ENCODE peak calls at places on chromosomes 3 and 15, in ten cellular contexts. One of them, this sample, is unnamed.
A peak's percentile ranks its signal among the peaks of the same experiment; 100 is the strongest.

GRCh38 chr3:170585937-170586310 is at the start of gene SLC7A14:
- DNase-seq in colonic mucosa: no peak
- DNase-seq in HCT116: no peak
- DNase-seq in endodermal cell: peak; percentile 87
- DNase-seq in astrocyte: no peak
- DNase-seq in PC-3: no peak
- DNase-seq in IMR-90: peak; percentile 21
- DNase-seq in keratinocyte: no peak
- DNase-seq in fibroblast of lung: no peak
- DNase-seq in neural progenitor cell: peak; percentile 65
- DNase-seq in this sample: no peak

GRCh38 chr3:128084675-128085021 is 32.4 kb downstream of the SEC61A1 start:
- DNase-seq in keratinocyte: no peak
- DNase-seq in PC-3: no peak
- DNase-seq in colonic mucosa: no peak
- DNase-seq in HCT116: no peak
- DNase-seq in IMR-90: no peak
- DNase-seq in neural progenitor cell: no peak
- DNase-seq in fibroblast of lung: no peak
- DNase-seq in astrocyte: no peak
- DNase-seq in endodermal cell: no peak
- DNase-seq in this sample: no peak

GRCh38 chr3:130835483-130835882 is 58.4 kb upstream of the ATP2C1 start:
- DNase-seq in keratinocyte: no peak
- DNase-seq in PC-3: peak; percentile 3
- DNase-seq in neural progenitor cell: no peak
- DNase-seq in fibroblast of lung: peak; percentile 5
- DNase-seq in IMR-90: no peak
- DNase-seq in endodermal cell: no peak
- DNase-seq in astrocyte: no peak
- DNase-seq in HCT116: no peak
- DNase-seq in colonic mucosa: no peak
- DNase-seq in this sample: no peak

GRCh38 chr3:189123595-189124387 is 48.0 kb upstream of the TPRG1 start:
- DNase-seq in colonic mucosa: no peak
- DNase-seq in astrocyte: peak; percentile 12
- DNase-seq in neural progenitor cell: no peak
- DNase-seq in PC-3: no peak
- DNase-seq in keratinocyte: no peak
- DNase-seq in HCT116: no peak
- DNase-seq in IMR-90: no peak
- DNase-seq in endodermal cell: no peak
- DNase-seq in fibroblast of lung: peak; percentile 12
- DNase-seq in this sample: no peak

GRCh38 chr3:45131201-45131600 is 15.0 kb downstream of the CDCP1 start:
- DNase-seq in astrocyte: no peak
- DNase-seq in fibroblast of lung: peak; percentile 51
- DNase-seq in IMR-90: peak; percentile 45
- DNase-seq in neural progenitor cell: no peak
- DNase-seq in colonic mucosa: no peak
- DNase-seq in PC-3: no peak
- DNase-seq in endodermal cell: no peak
- DNase-seq in HCT116: no peak
- DNase-seq in keratinocyte: no peak
- DNase-seq in this sample: no peak

GRCh38 chr3:43995078-43995928 is 246.4 kb upstream of the TOPAZ1 start:
- DNase-seq in astrocyte: no peak
- DNase-seq in colonic mucosa: no peak
- DNase-seq in neural progenitor cell: peak; percentile 77
- DNase-seq in IMR-90: no peak
- DNase-seq in HCT116: no peak
- DNase-seq in endodermal cell: peak; percentile 76
- DNase-seq in PC-3: peak; percentile 50
- DNase-seq in keratinocyte: no peak
- DNase-seq in fibroblast of lung: peak; percentile 20
- DNase-seq in this sample: no peak

GRCh38 chr3:46127503-46127902 is 80.6 kb downstream of the CCR1 start:
- DNase-seq in astrocyte: peak; percentile 91
- DNase-seq in IMR-90: peak; percentile 87
- DNase-seq in HCT116: peak; percentile 18
- DNase-seq in colonic mucosa: no peak
- DNase-seq in neural progenitor cell: no peak
- DNase-seq in keratinocyte: no peak
- DNase-seq in endodermal cell: no peak
- DNase-seq in PC-3: peak; percentile 93
- DNase-seq in fibroblast of lung: peak; percentile 93
- DNase-seq in this sample: no peak

GRCh38 chr3:141260131-141260927 is 28.7 kb downstream of the PXYLP1 start:
- DNase-seq in fibroblast of lung: no peak
- DNase-seq in keratinocyte: no peak
- DNase-seq in HCT116: no peak
- DNase-seq in astrocyte: no peak
- DNase-seq in PC-3: no peak
- DNase-seq in colonic mucosa: no peak
- DNase-seq in neural progenitor cell: peak; percentile 39
- DNase-seq in IMR-90: no peak
- DNase-seq in endodermal cell: peak; percentile 33
- DNase-seq in this sample: no peak

GRCh38 chr3:144670560-144670959 is 698.9 kb downstream of the DIPK2A start:
- DNase-seq in keratinocyte: no peak
- DNase-seq in endodermal cell: no peak
- DNase-seq in fibroblast of lung: no peak
- DNase-seq in IMR-90: no peak
- DNase-seq in colonic mucosa: no peak
- DNase-seq in neural progenitor cell: no peak
- DNase-seq in astrocyte: no peak
- DNase-seq in HCT116: no peak
- DNase-seq in PC-3: no peak
- DNase-seq in this sample: no peak

GRCh38 chr15:81940467-81941451 is 105.1 kb downstream of the MEX3B start:
- DNase-seq in PC-3: peak; percentile 4
- DNase-seq in colonic mucosa: no peak
- DNase-seq in astrocyte: peak; percentile 73
- DNase-seq in endodermal cell: no peak
- DNase-seq in IMR-90: peak; percentile 92
- DNase-seq in keratinocyte: no peak
- DNase-seq in fibroblast of lung: peak; percentile 74
- DNase-seq in HCT116: no peak
- DNase-seq in neural progenitor cell: no peak
- DNase-seq in this sample: no peak

GRCh38 chr15:50116477-50116876 is 2.6 kb downstream of the ATP8B4 start:
- DNase-seq in astrocyte: no peak
- DNase-seq in HCT116: peak; percentile 34
- DNase-seq in PC-3: peak; percentile 56
- DNase-seq in colonic mucosa: peak; percentile 31
- DNase-seq in neural progenitor cell: peak; percentile 65
- DNase-seq in endodermal cell: peak; percentile 82
- DNase-seq in keratinocyte: no peak
- DNase-seq in fibroblast of lung: no peak
- DNase-seq in IMR-90: peak; percentile 19
- DNase-seq in this sample: no peak

GRCh38 chr3:181534881-181535280 is 176.8 kb upstream of the SOX2 start:
- DNase-seq in neural progenitor cell: peak; percentile 15
- DNase-seq in astrocyte: peak; percentile 25
- DNase-seq in colonic mucosa: no peak
- DNase-seq in IMR-90: no peak
- DNase-seq in keratinocyte: no peak
- DNase-seq in fibroblast of lung: peak; percentile 40
- DNase-seq in endodermal cell: no peak
- DNase-seq in HCT116: no peak
- DNase-seq in PC-3: no peak
- DNase-seq in this sample: no peak

GRCh38 chr3:44198265-44198956 is 43.3 kb upstream of the TOPAZ1 start:
- DNase-seq in astrocyte: peak; percentile 44
- DNase-seq in IMR-90: peak; percentile 67
- DNase-seq in keratinocyte: no peak
- DNase-seq in PC-3: peak; percentile 91
- DNase-seq in HCT116: peak; percentile 56
- DNase-seq in colonic mucosa: peak; percentile 73
- DNase-seq in neural progenitor cell: peak; percentile 92
- DNase-seq in endodermal cell: peak; percentile 93
- DNase-seq in fibroblast of lung: peak; percentile 58
- DNase-seq in this sample: no peak

GRCh38 chr3:4398906-4399305 is 68.2 kb downstream of the SUMF1 start:
- DNase-seq in fibroblast of lung: no peak
- DNase-seq in colonic mucosa: no peak
- DNase-seq in endodermal cell: no peak
- DNase-seq in IMR-90: no peak
- DNase-seq in neural progenitor cell: no peak
- DNase-seq in keratinocyte: no peak
- DNase-seq in HCT116: no peak
- DNase-seq in PC-3: no peak
- DNase-seq in astrocyte: no peak
- DNase-seq in this sample: no peak

GRCh38 chr15:36053746-36054145 is 507.8 kb upstream of the DPH6 start:
- DNase-seq in IMR-90: peak; percentile 37
- DNase-seq in colonic mucosa: no peak
- DNase-seq in fibroblast of lung: no peak
- DNase-seq in endodermal cell: no peak
- DNase-seq in PC-3: peak; percentile 14
- DNase-seq in astrocyte: no peak
- DNase-seq in neural progenitor cell: no peak
- DNase-seq in HCT116: no peak
- DNase-seq in keratinocyte: no peak
- DNase-seq in this sample: no peak
- H3K4me3 ChIP-seq in IMR-90: no peak overlapping the region
- H3K4me3 ChIP-seq in colonic mucosa: no peak overlapping the region
- H3K4me3 ChIP-seq in fibroblast of lung: no peak overlapping the region
- H3K4me3 ChIP-seq in endodermal cell: no peak overlapping the region
- H3K4me3 ChIP-seq in PC-3: no peak overlapping the region
- H3K4me3 ChIP-seq in astrocyte: no peak overlapping the region
- H3K4me3 ChIP-seq in neural progenitor cell: no peak overlapping the region
- H3K4me3 ChIP-seq in HCT116: no peak overlapping the region
- H3K4me3 ChIP-seq in keratinocyte: no peak overlapping the region
- H3K4me3 ChIP-seq in this sample: no peak overlapping the region

DNA sequence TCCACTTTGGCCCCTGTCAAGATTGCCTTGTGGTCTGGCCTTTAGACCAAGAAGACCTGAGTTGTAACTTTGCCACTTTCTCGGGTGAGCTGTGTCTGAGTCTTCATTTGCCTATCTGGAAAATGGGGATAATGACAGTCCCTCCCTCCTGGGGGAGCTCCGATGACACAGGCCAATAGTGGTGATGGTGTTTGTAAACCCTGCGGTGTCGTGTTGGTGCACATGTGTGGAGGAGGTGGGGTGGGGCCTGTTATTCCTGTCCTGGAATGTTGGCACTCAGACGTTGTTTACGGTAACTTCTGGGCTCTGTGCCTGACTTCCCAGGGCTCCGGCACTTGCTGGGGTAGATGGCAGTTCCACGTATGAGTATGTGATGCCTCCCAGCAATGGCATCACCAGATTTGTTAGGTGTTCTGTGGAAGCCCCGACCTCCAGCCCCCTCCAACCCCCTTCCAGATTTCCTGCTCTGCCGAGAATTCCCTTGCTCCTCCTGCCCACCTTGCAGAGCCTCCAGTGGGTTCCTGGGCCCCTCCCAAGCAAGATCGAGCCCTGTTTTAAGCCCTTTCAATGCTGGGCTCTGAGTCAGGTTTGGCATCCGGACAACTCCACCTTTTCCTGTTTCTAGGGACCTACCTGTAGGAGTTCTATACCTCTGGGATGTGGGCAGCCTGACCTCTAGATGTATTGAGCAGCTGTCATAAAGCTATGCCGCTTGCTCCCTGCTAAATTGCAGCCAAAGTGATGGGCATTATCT is 31.4 kb downstream of the HRH1 start:
- DNase-seq in fibroblast of lung: peak; percentile 97
- DNase-seq in PC-3: peak; percentile 99
- DNase-seq in endodermal cell: no peak
- DNase-seq in HCT116: peak; percentile 83
- DNase-seq in IMR-90: peak; percentile 96
- DNase-seq in neural progenitor cell: no peak
- DNase-seq in astrocyte: peak; percentile 95
- DNase-seq in keratinocyte: peak; percentile 75
- DNase-seq in colonic mucosa: peak; percentile 57
- DNase-seq in this sample: peak; percentile 91
- H3K9ac ChIP-seq in fibroblast of lung: no peak overlapping the region
- H3K9ac ChIP-seq in PC-3: peak overlapping the region; percentile 19
- H3K9ac ChIP-seq in endodermal cell: no peak overlapping the region
- H3K9ac ChIP-seq in HCT116: peak overlapping the region; percentile 37
- H3K9ac ChIP-seq in IMR-90: no peak overlapping the region
- H3K9ac ChIP-seq in neural progenitor cell: no peak overlapping the region
- H3K9ac ChIP-seq in astrocyte: peak overlapping the region; percentile 5
- H3K9ac ChIP-seq in keratinocyte: peak overlapping the region; percentile 60
- H3K9ac ChIP-seq in colonic mucosa: no peak overlapping the region
- H3K9ac ChIP-seq in this sample: no peak overlapping the region

GRCh38 chr3:135041586-135041985 is 246.5 kb downstream of the EPHB1 start:
- DNase-seq in IMR-90: peak; percentile 2
- DNase-seq in PC-3: no peak
- DNase-seq in colonic mucosa: no peak
- DNase-seq in endodermal cell: no peak
- DNase-seq in neural progenitor cell: no peak
- DNase-seq in HCT116: no peak
- DNase-seq in keratinocyte: no peak
- DNase-seq in fibroblast of lung: no peak
- DNase-seq in astrocyte: no peak
- DNase-seq in this sample: no peak
- H3K4me3 ChIP-seq in IMR-90: no peak overlapping the region
- H3K4me3 ChIP-seq in PC-3: no peak overlapping the region
- H3K4me3 ChIP-seq in colonic mucosa: no peak overlapping the region
- H3K4me3 ChIP-seq in endodermal cell: no peak overlapping the region
- H3K4me3 ChIP-seq in neural progenitor cell: no peak overlapping the region
- H3K4me3 ChIP-seq in HCT116: no peak overlapping the region
- H3K4me3 ChIP-seq in keratinocyte: no peak overlapping the region
- H3K4me3 ChIP-seq in fibroblast of lung: no peak overlapping the region
- H3K4me3 ChIP-seq in astrocyte: no peak overlapping the region
- H3K4me3 ChIP-seq in this sample: no peak overlapping the region

GRCh38 chr15:41556657-41557056 is 2.4 kb upstream of the TYRO3 start:
- DNase-seq in neural progenitor cell: no peak
- DNase-seq in colonic mucosa: no peak
- DNase-seq in IMR-90: no peak
- DNase-seq in endodermal cell: no peak
- DNase-seq in HCT116: no peak
- DNase-seq in fibroblast of lung: no peak
- DNase-seq in PC-3: no peak
- DNase-seq in astrocyte: no peak
- DNase-seq in keratinocyte: no peak
- DNase-seq in this sample: no peak

GRCh38 chr15:41559239-41559488 is 152 bp downstream of the TYRO3 start:
- DNase-seq in IMR-90: no peak
- DNase-seq in HCT116: no peak
- DNase-seq in fibroblast of lung: no peak
- DNase-seq in keratinocyte: no peak
- DNase-seq in astrocyte: no peak
- DNase-seq in colonic mucosa: no peak
- DNase-seq in neural progenitor cell: no peak
- DNase-seq in endodermal cell: no peak
- DNase-seq in PC-3: no peak
- DNase-seq in this sample: no peak

GRCh38 chr15:41558400-41559238 is at the start of gene TYRO3:
- DNase-seq in endodermal cell: peak; percentile 85
- DNase-seq in IMR-90: no peak
- DNase-seq in colonic mucosa: peak; percentile 64
- DNase-seq in keratinocyte: no peak
- DNase-seq in astrocyte: no peak
- DNase-seq in PC-3: peak; percentile 51
- DNase-seq in neural progenitor cell: peak; percentile 86
- DNase-seq in fibroblast of lung: peak; percentile 42
- DNase-seq in HCT116: no peak
- DNase-seq in this sample: peak; percentile 83

GRCh38 chr15:41559489-41560177 is 621 bp downstream of the TYRO3 start:
- DNase-seq in PC-3: peak; percentile 11
- DNase-seq in colonic mucosa: peak; percentile 31
- DNase-seq in neural progenitor cell: peak; percentile 68
- DNase-seq in fibroblast of lung: no peak
- DNase-seq in astrocyte: no peak
- DNase-seq in keratinocyte: no peak
- DNase-seq in HCT116: no peak
- DNase-seq in IMR-90: no peak
- DNase-seq in endodermal cell: peak; percentile 74
- DNase-seq in this sample: peak; percentile 77

GRCh38 chr15:41557673-41558399 is 1.2 kb upstream of the TYRO3 start:
- DNase-seq in keratinocyte: no peak
- DNase-seq in colonic mucosa: peak; percentile 43
- DNase-seq in endodermal cell: peak; percentile 94
- DNase-seq in HCT116: peak; percentile 52
- DNase-seq in astrocyte: peak; percentile 32
- DNase-seq in fibroblast of lung: peak; percentile 58
- DNase-seq in PC-3: peak; percentile 69
- DNase-seq in IMR-90: peak; percentile 67
- DNase-seq in neural progenitor cell: peak; percentile 90
- DNase-seq in this sample: peak; percentile 89
- H3K9ac ChIP-seq in keratinocyte: peak overlapping the region; percentile 1
- H3K9ac ChIP-seq in colonic mucosa: no peak overlapping the region
- H3K9ac ChIP-seq in endodermal cell: peak overlapping the region; percentile 29
- H3K9ac ChIP-seq in HCT116: peak overlapping the region; percentile 56
- H3K9ac ChIP-seq in astrocyte: peak overlapping the region; percentile 73
- H3K9ac ChIP-seq in fibroblast of lung: no peak overlapping the region
- H3K9ac ChIP-seq in PC-3: peak overlapping the region; percentile 45
- H3K9ac ChIP-seq in IMR-90: no peak overlapping the region
- H3K9ac ChIP-seq in neural progenitor cell: no peak overlapping the region
- H3K9ac ChIP-seq in this sample: no peak overlapping the region

This sample was measured in kidney.